ENCODE peak calls at places on chromosomes 5 and 9, in eight cellular contexts. Z, S, D, B, W, G, Q and E are unnamed samples. For H3K36me3 and H3K4me1, the result is how much of the 10 kb centered on the place peaks cover.

GRCh38 chr5:133953568-133954145 is 14.8 kb downstream of the C5orf15 start:
- DNase-seq in Z (no peak), G (no peak), W (no peak), D (no peak), B (no peak), Q (no peak), S (peak), E (no peak)

GRCh38 chr5:133757396-133757795 is 145.1 kb upstream of the FSTL4 start:
- DNase-seq in W (no peak), B (no peak), S (no peak), Q (no peak), G (no peak), D (no peak), Z (no peak), E (no peak)

GRCh38 chr5:1525624-1525985 is 1.8 kb upstream of the LPCAT1 start:
- DNase-seq in B (no peak), Z (no peak), W (no peak), Q (no peak), G (peak), D (peak), S (no peak), E (no peak)

GRCh38 chr5:151115272-151115905 is 34.6 kb upstream of the TNIP1 start:
- DNase-seq in D (peak), Z (peak), B (peak), G (peak), W (peak), Q (peak), S (peak), E (peak)

GRCh38 chr9:84711936-84712335 is 42.4 kb downstream of the NTRK2 start:
- DNase-seq in S (no peak), Q (peak), Z (peak), W (no peak), B (no peak), D (no peak), G (peak), E (peak)

GRCh38 chr5:176406436-176407052 is 9.8 kb downstream of the CLTB start:
- DNase-seq in Q (no peak), D (no peak), G (no peak), S (no peak), Z (no peak), W (no peak), B (no peak), E (no peak)

GRCh38 chr9:135130266-135130976 is 43.0 kb downstream of the OLFM1 start:
- DNase-seq in W (peak), Q (peak), S (no peak), Z (no peak), B (peak), G (no peak), D (peak), E (peak)

GRCh38 chr9:91001146-91001611 is 199.6 kb downstream of the SYK start:
- DNase-seq in D (no peak), W (peak), G (no peak), B (no peak), Q (peak), S (no peak), Z (no peak), E (no peak)

GRCh38 chr9:136225366-136225747 is 20.3 kb downstream of the QSOX2 start:
- DNase-seq in W (no peak), S (no peak), D (no peak), Z (no peak), Q (no peak), B (no peak), G (no peak), E (no peak)

GRCh38 chr5:104594850-104595249 is 1032.3 kb upstream of the NUDT12 start:
- DNase-seq in G (no peak), Q (no peak), W (no peak), B (no peak), D (no peak), S (no peak), Z (no peak), E (no peak)

GRCh38 chr5:72015103-72015548 is 92.1 kb upstream of the MAP1B start:
- DNase-seq in Z (peak), S (no peak), D (peak), B (no peak), G (peak), Q (peak), W (peak), E (peak)

GRCh38 chr9:6214903-6215302 is 704 bp upstream of the IL33 start:
- DNase-seq in Q (no peak), Z (no peak), S (no peak), D (no peak), W (no peak), B (no peak), G (no peak), E (no peak)

GRCh38 chr5:171074747-171075146 is 212.9 kb downstream of the RANBP17 start:
- DNase-seq in Q (no peak), D (no peak), S (no peak), W (no peak), B (no peak), G (no peak), Z (no peak), E (no peak)

GRCh38 chr9:113738898-113739604 is 137.1 kb upstream of the ZNF618 start:
- DNase-seq in D (no peak), B (peak), S (no peak), G (no peak), Q (no peak), W (no peak), Z (peak), E (no peak)

GRCh38 chr5:73136277-73136606 is 15.9 kb downstream of the TMEM171 start:
- DNase-seq in D (no peak), Z (no peak), Q (no peak), S (peak), W (no peak), B (no peak), G (no peak), E (no peak)

GRCh38 chr9:136823136-136824046 is 15.6 kb downstream of the RABL6 start:
- DNase-seq in G (no peak), D (no peak), B (no peak), W (no peak), S (no peak), Z (no peak), Q (no peak), E (no peak)

GRCh38 chr9:23496827-23497226 is 329.2 kb downstream of the ELAVL2 start:
- DNase-seq in D (no peak), B (no peak), Z (no peak), G (no peak), Q (no peak), W (no peak), S (no peak), E (no peak)

GRCh38 chr5:31913796-31914188 is 260.3 kb downstream of the GOLPH3 start:
- DNase-seq in S (no peak), W (no peak), Q (no peak), D (no peak), Z (peak), B (no peak), G (no peak), E (no peak)

GRCh38 chr9:102769307-102769706 is 225.8 kb upstream of the CYLC2 start:
- DNase-seq in S (no peak), B (no peak), W (no peak), Q (no peak), D (no peak), G (no peak), Z (no peak), E (no peak)

GRCh38 chr9:135370411-135371375 is 108.9 kb upstream of the PPP1R26 start:
- DNase-seq in W (no peak), Q (peak), Z (no peak), B (no peak), S (no peak), G (no peak), D (peak), E (no peak)

GRCh38 chr5:174693697-174694400 is 30.5 kb upstream of the MSX2 start:
- DNase-seq in Z (no peak), W (no peak), Q (no peak), D (no peak), S (peak), B (no peak), G (no peak), E (no peak)

GRCh38 chr9:17807670-17808282 is 228.9 kb downstream of the SH3GL2 start:
- DNase-seq in W (no peak), D (no peak), S (no peak), G (no peak), Z (no peak), B (peak), Q (no peak), E (no peak)

GRCh38 chr5:140591747-140592372 is 27.2 kb downstream of the SLC35A4 start:
- DNase-seq in Z (peak), S (no peak), W (no peak), Q (peak), G (no peak), B (no peak), D (no peak), E (no peak)

GRCh38 chr9:130669965-130670364 is 5.6 kb downstream of the PRDM12 start:
- DNase-seq in D (no peak), Z (no peak), B (no peak), S (no peak), Q (no peak), W (no peak), G (no peak), E (no peak)

GRCh38 chr5:65102826-65103673 is 334.3 kb downstream of the CWC27 start:
- DNase-seq in Q (no peak), S (peak), W (peak), D (peak), G (peak), B (peak), Z (peak), E (peak)

GRCh38 chr9:116959775-116960174 is 272.7 kb downstream of the TRIM32 start:
- DNase-seq in Z (peak), B (peak), Q (no peak), S (peak), W (peak), G (no peak), D (no peak), E (no peak)

GRCh38 chr9:18605763-18606162 is 131.8 kb downstream of the ADAMTSL1 start:
- DNase-seq in D (peak), B (peak), S (no peak), Q (no peak), Z (peak), G (peak), W (no peak), E (peak)

GRCh38 chr5:14532180-14532579 is 49.4 kb upstream of the OTULINL start:
- DNase-seq in W (no peak), B (no peak), Q (no peak), S (no peak), G (no peak), D (no peak), Z (no peak), E (no peak)

GRCh38 chr5:72243706-72244105 is 76.3 kb downstream of the MRPS27 start:
- DNase-seq in W (no peak), Z (no peak), Q (no peak), B (no peak), D (no peak), S (no peak), G (no peak), E (no peak)

GRCh38 chr9:99353408-99353807 is 131.3 kb downstream of the SEC61B start:
- DNase-seq in B (no peak), S (no peak), Q (peak), W (no peak), D (peak), G (peak), Z (peak), E (no peak)

GRCh38 chr9:131404581-131404980 is 10.7 kb downstream of the PRRC2B start:
- DNase-seq in D (no peak), S (no peak), Z (peak), B (no peak), G (no peak), W (no peak), Q (no peak), E (no peak)

GRCh38 chr9:34550016-34550680 is 27.4 kb upstream of the ENHO start:
- DNase-seq in G (no peak), W (no peak), S (peak), Q (no peak), D (no peak), B (no peak), Z (no peak), E (no peak)

GRCh38 chr5:132471006-132471907 is 19.3 kb downstream of the IRF1 start:
- DNase-seq in S (no peak), Z (peak), B (no peak), Q (no peak), G (no peak), W (no peak), D (peak), E (no peak)

GRCh38 chr5:133396724-133397123 is 215.6 kb downstream of the FSTL4 start:
- DNase-seq in W (no peak), B (no peak), D (no peak), Q (no peak), Z (no peak), G (no peak), S (peak), E (no peak)

GRCh38 chr5:548256-548655 is 24.0 kb upstream of the SLC9A3 start:
- DNase-seq in Q (no peak), Z (no peak), D (no peak), W (peak), G (peak), B (no peak), S (no peak), E (no peak)

GRCh38 chr9:72856985-72857631 is 95.7 kb downstream of the ALDH1A1 start:
- DNase-seq in D (peak), Z (peak), G (no peak), B (peak), W (no peak), Q (peak), S (no peak), E (no peak)

GRCh38 chr5:58042933-58043606 is 416.8 kb downstream of the PLK2 start:
- DNase-seq in S (no peak), Z (peak), Q (peak), B (peak), W (no peak), G (no peak), D (no peak), E (no peak)

GRCh38 chr5:62315376-62316049 is 9.5 kb downstream of the KIF2A start:
- DNase-seq in B (peak), W (no peak), S (no peak), Z (no peak), Q (no peak), D (no peak), G (no peak), E (no peak)

GRCh38 chr5:111113678-111114077 is 21.5 kb downstream of the WDR36 start:
- DNase-seq in S (no peak), D (no peak), Q (no peak), Z (no peak), B (no peak), G (no peak), W (no peak), E (no peak)

GRCh38 chr5:111119856-111120255 is 27.7 kb downstream of the WDR36 start:
- DNase-seq in S (no peak), Q (no peak), D (no peak), G (no peak), W (no peak), Z (no peak), B (no peak), E (no peak)

GRCh38 chr5:111115229-111115628 is 23.1 kb downstream of the WDR36 start:
- DNase-seq in Z (no peak), S (no peak), G (no peak), B (no peak), Q (no peak), W (no peak), D (no peak), E (no peak)

GRCh38 chr5:111116550-111116949 is 24.4 kb downstream of the WDR36 start:
- DNase-seq in Z (no peak), G (no peak), B (no peak), Q (no peak), D (no peak), S (no peak), W (no peak), E (no peak)

GRCh38 chr5:111117149-111117548 is 25.0 kb downstream of the WDR36 start:
- DNase-seq in D (no peak), S (no peak), W (no peak), B (peak), Z (no peak), G (no peak), Q (no peak), E (no peak)
- H3K36me3 ChIP-seq in D (under half), S (under half), W (half or more), B (under half), Z (half or more), G (under half), Q (under half), E (under half)

GRCh38 chr5:149406979-149407306 is 27.9 kb upstream of the IL17B start:
- DNase-seq in Q (no peak), D (no peak), G (no peak), B (no peak), S (no peak), W (no peak), Z (no peak), E (no peak)

GRCh38 chr5:149409268-149409948 is 30.3 kb upstream of the IL17B start:
- DNase-seq in S (no peak), Z (peak), W (no peak), B (peak), Q (no peak), G (no peak), D (no peak), E (no peak)

GRCh38 chr5:149406203-149406978 is 27.3 kb upstream of the IL17B start:
- DNase-seq in D (peak), S (no peak), Z (peak), B (no peak), G (no peak), W (no peak), Q (no peak), E (peak)

GRCh38 chr5:149408252-149409099 is 29.4 kb upstream of the IL17B start:
- DNase-seq in D (no peak), G (no peak), Q (no peak), W (no peak), B (no peak), Z (peak), S (no peak), E (no peak)

GRCh38 chr5:149407331-149408251 is 28.5 kb upstream of the IL17B start:
- DNase-seq in Z (peak), D (no peak), Q (no peak), B (no peak), G (no peak), W (no peak), S (no peak), E (no peak)
- H3K4me1 ChIP-seq in Z (half or more), D (under half), Q (under half), B (under half), G (under half), W (under half), S (under half), E (under half)

DNA sequence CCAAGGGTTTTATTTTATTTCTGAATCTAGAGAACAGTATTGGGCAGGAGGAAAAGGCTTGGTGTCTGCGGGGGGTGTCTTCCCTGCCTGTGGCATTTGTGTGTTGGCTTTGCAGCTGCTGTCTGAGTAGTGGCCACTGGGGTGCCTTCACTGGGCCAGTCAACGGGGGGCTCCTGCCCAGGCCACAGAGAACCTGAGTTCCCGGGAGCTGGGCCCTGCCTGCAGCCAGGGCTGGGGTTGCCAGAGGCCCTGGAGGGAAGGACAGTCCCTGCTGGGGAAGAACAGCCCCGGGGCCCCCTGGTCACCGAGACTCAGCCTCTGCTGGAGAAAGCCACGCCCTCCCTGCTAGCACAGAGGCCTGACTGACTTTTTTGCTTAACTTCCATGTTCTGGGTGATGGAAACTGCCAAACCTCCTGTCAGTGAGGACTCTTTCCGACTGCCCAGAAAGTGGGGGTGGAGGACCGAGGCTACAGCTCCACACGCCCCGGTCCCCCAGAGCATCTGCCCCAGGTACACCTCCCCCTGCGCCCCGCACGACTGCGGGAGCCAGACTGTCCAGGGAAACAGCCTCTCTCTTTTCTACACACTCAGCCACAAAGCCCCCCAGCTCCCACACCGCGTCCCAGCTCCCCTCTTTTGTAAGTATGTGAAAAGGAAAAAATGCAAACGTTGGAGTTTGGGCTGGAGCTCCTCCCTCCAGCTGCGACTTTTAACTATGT is 133.4 kb downstream of the DAB2IP start:
- DNase-seq in D (peak), W (peak), B (peak), G (no peak), Q (no peak), S (no peak), Z (no peak), E (peak)
- H3K36me3 ChIP-seq in D (under half), W (under half), B (under half), G (under half), Q (under half), S (under half), Z (under half), E (under half)

GRCh38 chr9:76464706-76465105 is 5.7 kb downstream of the GCNT1 start:
- DNase-seq in S (no peak), G (no peak), Q (no peak), B (no peak), W (no peak), D (no peak), Z (no peak), E (no peak)
- H3K4me1 ChIP-seq in S (under half), G (under half), Q (under half), B (under half), W (under half), D (under half), Z (under half), E (under half)

GRCh38 chr9:97313243-97313642 is 5.8 kb downstream of the CCDC180 start:
- DNase-seq in S (no peak), W (no peak), D (no peak), Q (no peak), B (no peak), Z (no peak), G (no peak), E (no peak)

GRCh38 chr9:97313746-97314145 is 6.3 kb downstream of the CCDC180 start:
- DNase-seq in B (no peak), S (no peak), Q (no peak), G (no peak), W (no peak), D (no peak), Z (no peak), E (no peak)

GRCh38 chr9:97310896-97311295 is 3.4 kb downstream of the CCDC180 start:
- DNase-seq in S (no peak), Q (no peak), Z (no peak), B (no peak), D (no peak), W (no peak), G (no peak), E (no peak)

GRCh38 chr9:97312101-97312500 is 4.6 kb downstream of the CCDC180 start:
- DNase-seq in B (no peak), G (no peak), S (no peak), W (no peak), Z (no peak), D (no peak), Q (no peak), E (no peak)

DNA sequence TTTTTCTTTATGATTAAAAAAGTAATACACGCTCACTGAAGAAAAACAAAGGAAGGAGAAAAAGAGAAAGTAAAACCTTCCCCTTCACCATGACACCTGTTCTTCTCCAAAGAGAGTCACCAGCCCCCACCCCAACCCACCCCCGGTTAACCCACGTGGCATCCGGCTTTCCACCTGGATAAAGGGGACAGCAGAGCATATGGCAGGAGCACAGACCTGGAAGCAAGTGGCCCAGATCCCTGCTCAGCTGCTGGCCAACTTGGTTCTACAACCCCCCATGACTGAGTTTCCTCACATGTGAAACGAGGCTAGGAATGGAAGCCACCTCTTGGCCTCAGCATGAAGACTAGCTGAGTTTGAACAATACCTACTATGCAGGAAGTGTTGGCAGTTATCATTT is 5.1 kb downstream of the CCDC180 start:
- DNase-seq in B (no peak), D (no peak), Z (no peak), G (no peak), Q (no peak), W (no peak), S (no peak), E (no peak)
- H3K36me3 ChIP-seq in B (under half), D (under half), Z (under half), G (under half), Q (under half), W (under half), S (under half), E (half or more)

GRCh38 chr5:56839062-56839461 is 23.7 kb downstream of the MAP3K1 start:
- DNase-seq in B (no peak), D (no peak), S (no peak), Z (no peak), W (no peak), G (no peak), Q (no peak), E (no peak)
- H3K4me1 ChIP-seq in B (under half), D (under half), S (under half), Z (under half), W (under half), G (under half), Q (under half), E (under half)

GRCh38 chr9:95936579-95937075 is 61.1 kb downstream of the ERCC6L2 start:
- DNase-seq in W (no peak), Q (no peak), D (no peak), S (no peak), Z (peak), B (no peak), G (no peak), E (no peak)
- H3K36me3 ChIP-seq in W (under half), Q (under half), D (under half), S (under half), Z (half or more), B (under half), G (under half), E (under half)